ENCODE peak calls at places on chromosomes 3 and 15, in seven cellular contexts. One of them, this sample, is unnamed.

GRCh38 chr15:51917493-51917892 is 54.1 kb downstream of the LEO1 start:
- DNase-seq in prostate gland: no peak
- DNase-seq in GM23338: peak
- DNase-seq in fibroblast of villous mesenchyme: peak
- DNase-seq in ovary: no peak
- DNase-seq in cardiac muscle cell: peak
- DNase-seq in fibroblast of mammary gland: peak
- DNase-seq in this sample: no peak

GRCh38 chr3:42662037-42662812 is 8.7 kb downstream of the ZBTB47 start:
- DNase-seq in fibroblast of villous mesenchyme: no peak
- DNase-seq in prostate gland: no peak
- DNase-seq in GM23338: no peak
- DNase-seq in ovary: no peak
- DNase-seq in fibroblast of mammary gland: no peak
- DNase-seq in cardiac muscle cell: no peak
- DNase-seq in this sample: no peak

GRCh38 chr3:59709702-59710555 is 660.1 kb upstream of the CFAP20DC start:
- DNase-seq in ovary: no peak
- DNase-seq in fibroblast of mammary gland: no peak
- DNase-seq in prostate gland: no peak
- DNase-seq in cardiac muscle cell: no peak
- DNase-seq in GM23338: no peak
- DNase-seq in fibroblast of villous mesenchyme: no peak
- DNase-seq in this sample: no peak

GRCh38 chr3:33826688-33827087 is 28.3 kb downstream of the PDCD6IP start:
- DNase-seq in cardiac muscle cell: no peak
- DNase-seq in prostate gland: no peak
- DNase-seq in ovary: no peak
- DNase-seq in GM23338: no peak
- DNase-seq in fibroblast of mammary gland: peak
- DNase-seq in fibroblast of villous mesenchyme: peak
- DNase-seq in this sample: peak

GRCh38 chr15:25784876-25785642 is 78.1 kb downstream of the ATP10A start:
- DNase-seq in cardiac muscle cell: no peak
- DNase-seq in GM23338: no peak
- DNase-seq in fibroblast of villous mesenchyme: no peak
- DNase-seq in prostate gland: no peak
- DNase-seq in ovary: no peak
- DNase-seq in fibroblast of mammary gland: peak
- DNase-seq in this sample: peak

GRCh38 chr15:40906947-40907802 is 12.9 kb downstream of the VPS18 start:
- DNase-seq in fibroblast of mammary gland: peak
- DNase-seq in GM23338: no peak
- DNase-seq in fibroblast of villous mesenchyme: peak
- DNase-seq in cardiac muscle cell: no peak
- DNase-seq in prostate gland: no peak
- DNase-seq in ovary: peak
- DNase-seq in this sample: no peak

GRCh38 chr3:192833177-192833890 is 84.3 kb downstream of the MB21D2 start:
- DNase-seq in ovary: no peak
- DNase-seq in GM23338: no peak
- DNase-seq in prostate gland: no peak
- DNase-seq in fibroblast of mammary gland: peak
- DNase-seq in cardiac muscle cell: no peak
- DNase-seq in fibroblast of villous mesenchyme: peak
- DNase-seq in this sample: peak

GRCh38 chr3:141441381-141442365 is 45.2 kb upstream of the RASA2 start:
- DNase-seq in GM23338: peak
- DNase-seq in cardiac muscle cell: peak
- DNase-seq in prostate gland: no peak
- DNase-seq in fibroblast of mammary gland: peak
- DNase-seq in ovary: peak
- DNase-seq in fibroblast of villous mesenchyme: peak
- DNase-seq in this sample: peak

GRCh38 chr15:84956199-84956598 is 25.5 kb upstream of the PDE8A start:
- DNase-seq in prostate gland: no peak
- DNase-seq in fibroblast of villous mesenchyme: no peak
- DNase-seq in cardiac muscle cell: no peak
- DNase-seq in fibroblast of mammary gland: no peak
- DNase-seq in GM23338: no peak
- DNase-seq in ovary: no peak
- DNase-seq in this sample: no peak

GRCh38 chr15:22973286-22973685 is 6.9 kb downstream of the CYFIP1 start:
- DNase-seq in fibroblast of villous mesenchyme: no peak
- DNase-seq in fibroblast of mammary gland: no peak
- DNase-seq in cardiac muscle cell: no peak
- DNase-seq in ovary: no peak
- DNase-seq in GM23338: no peak
- DNase-seq in prostate gland: no peak
- DNase-seq in this sample: no peak

GRCh38 chr3:167246252-167246651 is 133.8 kb downstream of the ZBBX start:
- DNase-seq in fibroblast of villous mesenchyme: no peak
- DNase-seq in cardiac muscle cell: no peak
- DNase-seq in GM23338: no peak
- DNase-seq in prostate gland: no peak
- DNase-seq in ovary: no peak
- DNase-seq in fibroblast of mammary gland: no peak
- DNase-seq in this sample: no peak

GRCh38 chr3:58584690-58585004 is 7.5 kb upstream of the FAM107A start:
- DNase-seq in ovary: no peak
- DNase-seq in fibroblast of mammary gland: no peak
- DNase-seq in prostate gland: no peak
- DNase-seq in cardiac muscle cell: no peak
- DNase-seq in GM23338: no peak
- DNase-seq in fibroblast of villous mesenchyme: no peak
- DNase-seq in this sample: no peak

GRCh38 chr15:82177291-82178010 is 85.1 kb downstream of the EFL1 start:
- DNase-seq in fibroblast of mammary gland: peak
- DNase-seq in ovary: no peak
- DNase-seq in GM23338: no peak
- DNase-seq in cardiac muscle cell: no peak
- DNase-seq in prostate gland: no peak
- DNase-seq in fibroblast of villous mesenchyme: peak
- DNase-seq in this sample: peak

GRCh38 chr15:20345401-20345958 is 196.1 kb downstream of the GOLGA6L6 start:
- DNase-seq in fibroblast of mammary gland: no peak
- DNase-seq in fibroblast of villous mesenchyme: no peak
- DNase-seq in prostate gland: no peak
- DNase-seq in ovary: no peak
- DNase-seq in GM23338: no peak
- DNase-seq in cardiac muscle cell: no peak
- DNase-seq in this sample: no peak

GRCh38 chr3:67941433-67942030 is 287.1 kb upstream of the SUCLG2 start:
- DNase-seq in GM23338: no peak
- DNase-seq in ovary: no peak
- DNase-seq in fibroblast of villous mesenchyme: no peak
- DNase-seq in prostate gland: no peak
- DNase-seq in fibroblast of mammary gland: no peak
- DNase-seq in cardiac muscle cell: no peak
- DNase-seq in this sample: no peak

GRCh38 chr15:58724471-58724870 is 25.0 kb downstream of the ADAM10 start:
- DNase-seq in GM23338: no peak
- DNase-seq in cardiac muscle cell: peak
- DNase-seq in prostate gland: no peak
- DNase-seq in ovary: no peak
- DNase-seq in fibroblast of villous mesenchyme: peak
- DNase-seq in fibroblast of mammary gland: peak
- DNase-seq in this sample: peak

GRCh38 chr15:65576669-65577068 is 34.3 kb downstream of the INTS14 start:
- DNase-seq in fibroblast of villous mesenchyme: peak
- DNase-seq in ovary: no peak
- DNase-seq in cardiac muscle cell: no peak
- DNase-seq in GM23338: no peak
- DNase-seq in fibroblast of mammary gland: peak
- DNase-seq in prostate gland: no peak
- DNase-seq in this sample: peak

GRCh38 chr3:62688050-62688449 is 187.2 kb downstream of the CADPS start:
- DNase-seq in prostate gland: no peak
- DNase-seq in fibroblast of mammary gland: peak
- DNase-seq in fibroblast of villous mesenchyme: no peak
- DNase-seq in ovary: no peak
- DNase-seq in GM23338: no peak
- DNase-seq in cardiac muscle cell: no peak
- DNase-seq in this sample: peak

GRCh38 chr3:184756151-184756681 is 44.4 kb upstream of the MAGEF1 start:
- DNase-seq in fibroblast of mammary gland: no peak
- DNase-seq in prostate gland: no peak
- DNase-seq in fibroblast of villous mesenchyme: no peak
- DNase-seq in GM23338: peak
- DNase-seq in cardiac muscle cell: no peak
- DNase-seq in ovary: no peak
- DNase-seq in this sample: no peak

GRCh38 chr3:78613366-78614008 is 1154.3 kb downstream of the ROBO1 start:
- DNase-seq in prostate gland: no peak
- DNase-seq in cardiac muscle cell: no peak
- DNase-seq in GM23338: no peak
- DNase-seq in ovary: no peak
- DNase-seq in fibroblast of villous mesenchyme: no peak
- DNase-seq in fibroblast of mammary gland: no peak
- DNase-seq in this sample: no peak

GRCh38 chr15:100170673-100171210 is 171.0 kb downstream of the ADAMTS17 start:
- DNase-seq in fibroblast of villous mesenchyme: no peak
- DNase-seq in ovary: no peak
- DNase-seq in cardiac muscle cell: no peak
- DNase-seq in prostate gland: no peak
- DNase-seq in fibroblast of mammary gland: no peak
- DNase-seq in GM23338: no peak
- DNase-seq in this sample: no peak

GRCh38 chr15:62485170-62485720 is 320.2 kb upstream of the C2CD4B start:
- DNase-seq in prostate gland: no peak
- DNase-seq in fibroblast of mammary gland: no peak
- DNase-seq in GM23338: no peak
- DNase-seq in fibroblast of villous mesenchyme: no peak
- DNase-seq in cardiac muscle cell: peak
- DNase-seq in ovary: no peak
- DNase-seq in this sample: no peak

DNA sequence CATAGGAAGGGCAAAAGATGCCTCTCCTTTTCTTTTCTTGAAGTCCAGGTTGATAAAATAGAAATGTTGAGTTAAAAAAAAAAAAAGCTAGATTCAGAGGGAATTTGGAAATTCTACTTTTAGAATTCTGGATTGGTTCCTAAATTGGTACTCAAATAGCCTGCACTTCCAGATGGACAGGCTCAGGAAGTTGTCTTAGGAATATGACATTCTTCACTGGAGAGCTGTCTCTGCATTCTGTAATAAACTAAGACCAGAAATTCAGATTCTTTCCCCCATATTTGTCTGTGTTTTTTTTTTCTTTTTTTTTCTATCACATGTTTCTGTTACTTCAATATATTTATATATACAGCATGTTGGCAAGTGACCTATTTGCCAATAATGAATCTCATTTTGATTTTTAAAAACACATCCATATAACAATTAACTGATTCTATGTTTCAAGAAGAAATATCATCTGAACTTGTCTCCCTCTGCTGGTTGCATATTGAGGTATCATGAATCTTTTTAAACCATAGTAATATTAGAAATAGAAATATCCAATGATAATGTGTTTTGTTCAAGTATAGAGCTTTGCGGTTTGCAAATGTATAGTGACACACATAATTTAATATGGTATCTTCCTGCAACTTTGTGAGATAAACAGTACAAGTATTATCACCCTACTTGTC is 8.5 kb upstream of the LSAMP start:
- DNase-seq in fibroblast of mammary gland: peak
- DNase-seq in fibroblast of villous mesenchyme: peak
- DNase-seq in ovary: no peak
- DNase-seq in prostate gland: no peak
- DNase-seq in cardiac muscle cell: no peak
- DNase-seq in GM23338: no peak
- DNase-seq in this sample: no peak
- TF ChIP-seq CTCF in fibroblast of mammary gland: peak
- TF ChIP-seq CTCF in fibroblast of villous mesenchyme: no peak
- TF ChIP-seq CTCF in ovary: no peak
- TF ChIP-seq CTCF in prostate gland: no peak
- TF ChIP-seq CTCF in cardiac muscle cell: peak
- TF ChIP-seq CTCF in GM23338: no peak
- TF ChIP-seq CTCF in this sample: peak

DNA sequence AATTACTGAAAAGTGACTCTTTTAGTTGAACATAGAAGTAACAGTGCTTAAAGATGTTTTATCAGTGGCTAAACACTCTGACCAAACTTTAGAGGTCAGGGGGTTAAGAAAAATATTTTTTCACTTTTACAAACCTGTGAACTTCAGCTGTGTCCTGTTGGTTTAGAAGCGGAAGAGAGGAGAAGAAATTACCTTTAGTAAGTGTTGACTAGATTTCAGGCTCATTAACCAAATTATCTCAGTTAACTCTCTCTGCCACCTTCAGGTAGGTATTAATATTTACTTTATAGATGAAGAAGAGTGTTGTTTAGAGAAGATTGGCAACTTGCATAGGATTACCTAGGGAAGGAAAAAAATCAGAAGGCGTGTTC is 151.9 kb upstream of the CMC1 start:
- DNase-seq in cardiac muscle cell: no peak
- DNase-seq in fibroblast of mammary gland: no peak
- DNase-seq in GM23338: no peak
- DNase-seq in prostate gland: no peak
- DNase-seq in ovary: no peak
- DNase-seq in fibroblast of villous mesenchyme: no peak
- DNase-seq in this sample: no peak
- TF ChIP-seq CTCF in cardiac muscle cell: no peak
- TF ChIP-seq CTCF in fibroblast of mammary gland: no peak
- TF ChIP-seq CTCF in GM23338: no peak
- TF ChIP-seq CTCF in prostate gland: no peak
- TF ChIP-seq CTCF in ovary: no peak
- TF ChIP-seq CTCF in fibroblast of villous mesenchyme: no peak
- TF ChIP-seq CTCF in this sample: no peak

GRCh38 chr15:42385206-42385979 is 26.1 kb downstream of the CAPN3 start:
- DNase-seq in ovary: no peak
- DNase-seq in prostate gland: no peak
- DNase-seq in fibroblast of villous mesenchyme: peak
- DNase-seq in fibroblast of mammary gland: peak
- DNase-seq in cardiac muscle cell: peak
- DNase-seq in GM23338: peak
- DNase-seq in this sample: peak
- TF ChIP-seq CTCF in ovary: no peak
- TF ChIP-seq CTCF in prostate gland: no peak
- TF ChIP-seq CTCF in fibroblast of villous mesenchyme: peak
- TF ChIP-seq CTCF in fibroblast of mammary gland: peak
- TF ChIP-seq CTCF in cardiac muscle cell: peak
- TF ChIP-seq CTCF in GM23338: peak
- TF ChIP-seq CTCF in this sample: peak

GRCh38 chr3:161991901-161992300 is 495.3 kb downstream of the OTOL1 start:
- DNase-seq in GM23338: no peak
- DNase-seq in ovary: no peak
- DNase-seq in fibroblast of villous mesenchyme: no peak
- DNase-seq in cardiac muscle cell: no peak
- DNase-seq in fibroblast of mammary gland: no peak
- DNase-seq in prostate gland: no peak
- DNase-seq in this sample: no peak
- TF ChIP-seq CTCF in GM23338: no peak
- TF ChIP-seq CTCF in ovary: no peak
- TF ChIP-seq CTCF in fibroblast of villous mesenchyme: no peak
- TF ChIP-seq CTCF in cardiac muscle cell: no peak
- TF ChIP-seq CTCF in fibroblast of mammary gland: no peak
- TF ChIP-seq CTCF in prostate gland: no peak
- TF ChIP-seq CTCF in this sample: no peak

GRCh38 chr3:13416002-13416793 is 3.9 kb downstream of the NUP210 start:
- DNase-seq in ovary: no peak
- DNase-seq in GM23338: peak
- DNase-seq in prostate gland: no peak
- DNase-seq in fibroblast of villous mesenchyme: no peak
- DNase-seq in cardiac muscle cell: no peak
- DNase-seq in fibroblast of mammary gland: no peak
- DNase-seq in this sample: no peak
- TF ChIP-seq CTCF in ovary: no peak
- TF ChIP-seq CTCF in GM23338: peak
- TF ChIP-seq CTCF in prostate gland: no peak
- TF ChIP-seq CTCF in fibroblast of villous mesenchyme: peak
- TF ChIP-seq CTCF in cardiac muscle cell: no peak
- TF ChIP-seq CTCF in fibroblast of mammary gland: no peak
- TF ChIP-seq CTCF in this sample: peak

GRCh38 chr15:94834494-94834893 is 603.1 kb downstream of the MCTP2 start:
- DNase-seq in fibroblast of mammary gland: no peak
- DNase-seq in ovary: no peak
- DNase-seq in GM23338: no peak
- DNase-seq in fibroblast of villous mesenchyme: no peak
- DNase-seq in prostate gland: no peak
- DNase-seq in cardiac muscle cell: no peak
- DNase-seq in this sample: no peak
- TF ChIP-seq CTCF in fibroblast of mammary gland: no peak
- TF ChIP-seq CTCF in ovary: no peak
- TF ChIP-seq CTCF in GM23338: no peak
- TF ChIP-seq CTCF in fibroblast of villous mesenchyme: no peak
- TF ChIP-seq CTCF in prostate gland: no peak
- TF ChIP-seq CTCF in cardiac muscle cell: no peak
- TF ChIP-seq CTCF in this sample: no peak